ENCODE peak calls at places on chromosomes 4 and X, in six cellular contexts. One of them, this sample, is unnamed.

GRCh38 chr4:68984947-68985346 is 33.3 kb upstream of the UGT2A3 start:
- DNase-seq in colonic mucosa: no peak
- DNase-seq in neural progenitor cell: no peak
- DNase-seq in right lobe of liver: no peak
- DNase-seq in caudate nucleus: no peak
- DNase-seq in lower lobe of right lung: no peak
- DNase-seq in this sample: no peak

GRCh38 chr4:84582988-84583870 is at the start of gene CDS1:
- DNase-seq in colonic mucosa: peak; percentile 80
- DNase-seq in neural progenitor cell: peak; percentile 65
- DNase-seq in right lobe of liver: peak; percentile 65
- DNase-seq in caudate nucleus: peak; percentile 60
- DNase-seq in lower lobe of right lung: peak; percentile 89
- DNase-seq in this sample: no peak

GRCh38 chrX:40646489-40647306 is 663 bp downstream of the CXorf38 start:
- DNase-seq in colonic mucosa: peak; percentile 62
- DNase-seq in neural progenitor cell: peak; percentile 33
- DNase-seq in right lobe of liver: peak; percentile 80
- DNase-seq in caudate nucleus: no peak
- DNase-seq in lower lobe of right lung: peak; percentile 66
- DNase-seq in this sample: no peak

GRCh38 chrX:15464704-15465103 is 28.4 kb downstream of the PIR start:
- DNase-seq in colonic mucosa: no peak
- DNase-seq in neural progenitor cell: no peak
- DNase-seq in right lobe of liver: no peak
- DNase-seq in caudate nucleus: no peak
- DNase-seq in lower lobe of right lung: no peak
- DNase-seq in this sample: no peak

GRCh38 chrX:80876877-80877276 is 67.2 kb upstream of the BRWD3 start:
- DNase-seq in colonic mucosa: no peak
- DNase-seq in neural progenitor cell: peak; percentile 11
- DNase-seq in right lobe of liver: no peak
- DNase-seq in caudate nucleus: no peak
- DNase-seq in lower lobe of right lung: no peak
- DNase-seq in this sample: no peak

GRCh38 chr4:100486496-100486895 is 31.3 kb downstream of the EMCN start:
- DNase-seq in colonic mucosa: no peak
- DNase-seq in neural progenitor cell: no peak
- DNase-seq in right lobe of liver: no peak
- DNase-seq in caudate nucleus: no peak
- DNase-seq in lower lobe of right lung: no peak
- DNase-seq in this sample: no peak

GRCh38 chrX:46959985-46960700 is 47.9 kb downstream of the JADE3 start:
- DNase-seq in colonic mucosa: no peak
- DNase-seq in neural progenitor cell: no peak
- DNase-seq in right lobe of liver: no peak
- DNase-seq in caudate nucleus: no peak
- DNase-seq in lower lobe of right lung: no peak
- DNase-seq in this sample: no peak

GRCh38 chr4:60579335-60579734 is 620.8 kb upstream of the ADGRL3 start:
- DNase-seq in colonic mucosa: no peak
- DNase-seq in neural progenitor cell: no peak
- DNase-seq in right lobe of liver: no peak
- DNase-seq in caudate nucleus: no peak
- DNase-seq in lower lobe of right lung: no peak
- DNase-seq in this sample: peak; percentile 24

GRCh38 chr4:103012594-103012993 is 6.9 kb downstream of the SLC9B1 start:
- DNase-seq in colonic mucosa: no peak
- DNase-seq in neural progenitor cell: no peak
- DNase-seq in right lobe of liver: no peak
- DNase-seq in caudate nucleus: no peak
- DNase-seq in lower lobe of right lung: no peak
- DNase-seq in this sample: no peak

GRCh38 chr4:34037280-34037679 is 2207.0 kb downstream of the ARAP2 start:
- DNase-seq in colonic mucosa: no peak
- DNase-seq in neural progenitor cell: no peak
- DNase-seq in right lobe of liver: no peak
- DNase-seq in caudate nucleus: no peak
- DNase-seq in lower lobe of right lung: no peak
- DNase-seq in this sample: no peak

GRCh38 chr4:74474345-74475099 is 29.6 kb downstream of the AREG start:
- DNase-seq in colonic mucosa: peak; percentile 22
- DNase-seq in neural progenitor cell: no peak
- DNase-seq in right lobe of liver: no peak
- DNase-seq in caudate nucleus: no peak
- DNase-seq in lower lobe of right lung: no peak
- DNase-seq in this sample: no peak

GRCh38 chr4:31674313-31674947 is 954.3 kb downstream of the PCDH7 start:
- DNase-seq in colonic mucosa: no peak
- DNase-seq in neural progenitor cell: peak; percentile 30
- DNase-seq in right lobe of liver: no peak
- DNase-seq in caudate nucleus: no peak
- DNase-seq in lower lobe of right lung: no peak
- DNase-seq in this sample: no peak

GRCh38 chr4:6470502-6471302 is 1.7 kb downstream of the PPP2R2C start:
- DNase-seq in colonic mucosa: peak; percentile 26
- DNase-seq in neural progenitor cell: peak; percentile 66
- DNase-seq in right lobe of liver: no peak
- DNase-seq in caudate nucleus: no peak
- DNase-seq in lower lobe of right lung: no peak
- DNase-seq in this sample: no peak

GRCh38 chr4:6990661-6991060 is 52.5 kb upstream of the TADA2B start:
- DNase-seq in colonic mucosa: no peak
- DNase-seq in neural progenitor cell: no peak
- DNase-seq in right lobe of liver: no peak
- DNase-seq in caudate nucleus: no peak
- DNase-seq in lower lobe of right lung: no peak
- DNase-seq in this sample: no peak

GRCh38 chr4:147318581-147318980 is 162.3 kb upstream of the EDNRA start:
- DNase-seq in colonic mucosa: no peak
- DNase-seq in neural progenitor cell: no peak
- DNase-seq in right lobe of liver: no peak
- DNase-seq in caudate nucleus: no peak
- DNase-seq in lower lobe of right lung: no peak
- DNase-seq in this sample: no peak

GRCh38 chrX:150361070-150361776 is 1.9 kb upstream of the MAMLD1 start:
- DNase-seq in colonic mucosa: no peak
- DNase-seq in neural progenitor cell: peak; percentile 49
- DNase-seq in right lobe of liver: peak; percentile 57
- DNase-seq in caudate nucleus: no peak
- DNase-seq in lower lobe of right lung: peak; percentile 38
- DNase-seq in this sample: no peak

GRCh38 chr4:107094332-107094731 is 58.2 kb upstream of the DKK2 start:
- DNase-seq in colonic mucosa: no peak
- DNase-seq in neural progenitor cell: no peak
- DNase-seq in right lobe of liver: no peak
- DNase-seq in caudate nucleus: no peak
- DNase-seq in lower lobe of right lung: no peak
- DNase-seq in this sample: no peak

GRCh38 chrX:100410083-100410590 is at the start of gene PCDH19:
- DNase-seq in colonic mucosa: peak; percentile 62
- DNase-seq in neural progenitor cell: peak; percentile 89
- DNase-seq in right lobe of liver: peak; percentile 59
- DNase-seq in caudate nucleus: peak; percentile 0
- DNase-seq in lower lobe of right lung: peak; percentile 52
- DNase-seq in this sample: no peak

GRCh38 chr4:176788971-176789370 is 3.8 kb downstream of the VEGFC start:
- DNase-seq in colonic mucosa: no peak
- DNase-seq in neural progenitor cell: no peak
- DNase-seq in right lobe of liver: no peak
- DNase-seq in caudate nucleus: no peak
- DNase-seq in lower lobe of right lung: no peak
- DNase-seq in this sample: no peak

GRCh38 chr4:81237791-81238190 is 22.8 kb upstream of the PRKG2 start:
- DNase-seq in colonic mucosa: no peak
- DNase-seq in neural progenitor cell: no peak
- DNase-seq in right lobe of liver: no peak
- DNase-seq in caudate nucleus: no peak
- DNase-seq in lower lobe of right lung: no peak
- DNase-seq in this sample: no peak

GRCh38 chrX:40099046-40099968 is 1.5 kb upstream of the BCOR start:
- DNase-seq in colonic mucosa: peak; percentile 57
- DNase-seq in neural progenitor cell: peak; percentile 59
- DNase-seq in right lobe of liver: peak; percentile 68
- DNase-seq in caudate nucleus: no peak
- DNase-seq in lower lobe of right lung: peak; percentile 57
- DNase-seq in this sample: no peak

GRCh38 chrX:11886745-11887144 is 128.7 kb downstream of the MSL3 start:
- DNase-seq in colonic mucosa: no peak
- DNase-seq in neural progenitor cell: no peak
- DNase-seq in right lobe of liver: no peak
- DNase-seq in caudate nucleus: no peak
- DNase-seq in lower lobe of right lung: no peak
- DNase-seq in this sample: no peak

GRCh38 chr4:156571146-156571545 is 400.5 kb downstream of the PDGFC start:
- DNase-seq in colonic mucosa: no peak
- DNase-seq in neural progenitor cell: no peak
- DNase-seq in right lobe of liver: no peak
- DNase-seq in caudate nucleus: no peak
- DNase-seq in lower lobe of right lung: no peak
- DNase-seq in this sample: no peak

GRCh38 chr4:152064753-152065152 is 303.9 kb upstream of the GATB start:
- DNase-seq in colonic mucosa: no peak
- DNase-seq in neural progenitor cell: no peak
- DNase-seq in right lobe of liver: no peak
- DNase-seq in caudate nucleus: no peak
- DNase-seq in lower lobe of right lung: no peak
- DNase-seq in this sample: no peak

GRCh38 chr4:105417624-105418023 is 56.2 kb downstream of the PPA2 start:
- DNase-seq in colonic mucosa: no peak
- DNase-seq in neural progenitor cell: no peak
- DNase-seq in right lobe of liver: no peak
- DNase-seq in caudate nucleus: no peak
- DNase-seq in lower lobe of right lung: no peak
- DNase-seq in this sample: no peak

GRCh38 chr4:3676907-3677495 is 89.2 kb upstream of the ADRA2C start:
- DNase-seq in colonic mucosa: no peak
- DNase-seq in neural progenitor cell: no peak
- DNase-seq in right lobe of liver: no peak
- DNase-seq in caudate nucleus: no peak
- DNase-seq in lower lobe of right lung: peak; percentile 37
- DNase-seq in this sample: no peak

GRCh38 chr4:104490770-104491395 is 3.8 kb downstream of the CXXC4 start:
- DNase-seq in colonic mucosa: peak; percentile 69
- DNase-seq in neural progenitor cell: peak; percentile 80
- DNase-seq in right lobe of liver: peak; percentile 76
- DNase-seq in caudate nucleus: peak; percentile 70
- DNase-seq in lower lobe of right lung: peak; percentile 80
- DNase-seq in this sample: no peak

GRCh38 chr4:140645196-140645595 is 76.4 kb upstream of the UCP1 start:
- DNase-seq in colonic mucosa: no peak
- DNase-seq in neural progenitor cell: no peak
- DNase-seq in right lobe of liver: no peak
- DNase-seq in caudate nucleus: no peak
- DNase-seq in lower lobe of right lung: no peak
- DNase-seq in this sample: no peak

GRCh38 chrX:13906103-13906502 is 89.2 kb upstream of the GPM6B start:
- DNase-seq in colonic mucosa: no peak
- DNase-seq in neural progenitor cell: peak; percentile 12
- DNase-seq in right lobe of liver: no peak
- DNase-seq in caudate nucleus: peak; percentile 11
- DNase-seq in lower lobe of right lung: no peak
- DNase-seq in this sample: no peak

DNA sequence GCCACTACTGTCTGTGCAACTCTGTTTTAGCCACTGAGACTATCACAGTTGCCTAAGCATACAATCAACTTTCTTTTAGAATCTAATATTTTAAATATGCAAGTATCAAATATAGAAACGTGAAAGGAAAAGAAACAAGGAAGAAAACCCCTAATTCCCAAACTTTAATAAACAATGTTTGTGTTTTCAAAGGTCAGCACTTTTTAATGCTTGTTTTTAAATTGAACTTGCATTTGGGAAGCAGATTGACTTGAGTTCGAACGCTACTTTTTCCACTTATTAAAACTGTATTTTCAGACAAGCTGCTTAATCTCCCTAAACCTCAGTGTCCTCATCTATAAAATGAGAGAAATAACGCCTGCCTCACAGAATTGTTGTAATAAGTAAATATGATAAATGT is 185.8 kb upstream of the GPC4 start:
- DNase-seq in colonic mucosa: no peak
- DNase-seq in neural progenitor cell: no peak
- DNase-seq in right lobe of liver: no peak
- DNase-seq in caudate nucleus: no peak
- DNase-seq in lower lobe of right lung: no peak
- DNase-seq in this sample: no peak
- H3K27ac ChIP-seq in colonic mucosa: no peak overlapping the region
- H3K27ac ChIP-seq in neural progenitor cell: no peak overlapping the region
- H3K27ac ChIP-seq in right lobe of liver: no peak overlapping the region
- H3K27ac ChIP-seq in caudate nucleus: no peak overlapping the region
- H3K27ac ChIP-seq in lower lobe of right lung: no peak overlapping the region
- H3K27ac ChIP-seq in this sample: no peak overlapping the region

GRCh38 chrX:134798472-134798871 is 140.2 kb upstream of the PLAC1 start:
- DNase-seq in colonic mucosa: no peak
- DNase-seq in neural progenitor cell: no peak
- DNase-seq in right lobe of liver: no peak
- DNase-seq in caudate nucleus: no peak
- DNase-seq in lower lobe of right lung: no peak
- DNase-seq in this sample: no peak
- H3K27ac ChIP-seq in colonic mucosa: no peak overlapping the region
- H3K27ac ChIP-seq in neural progenitor cell: no peak overlapping the region
- H3K27ac ChIP-seq in right lobe of liver: no peak overlapping the region
- H3K27ac ChIP-seq in caudate nucleus: no peak overlapping the region
- H3K27ac ChIP-seq in lower lobe of right lung: no peak overlapping the region
- H3K27ac ChIP-seq in this sample: no peak overlapping the region

DNA sequence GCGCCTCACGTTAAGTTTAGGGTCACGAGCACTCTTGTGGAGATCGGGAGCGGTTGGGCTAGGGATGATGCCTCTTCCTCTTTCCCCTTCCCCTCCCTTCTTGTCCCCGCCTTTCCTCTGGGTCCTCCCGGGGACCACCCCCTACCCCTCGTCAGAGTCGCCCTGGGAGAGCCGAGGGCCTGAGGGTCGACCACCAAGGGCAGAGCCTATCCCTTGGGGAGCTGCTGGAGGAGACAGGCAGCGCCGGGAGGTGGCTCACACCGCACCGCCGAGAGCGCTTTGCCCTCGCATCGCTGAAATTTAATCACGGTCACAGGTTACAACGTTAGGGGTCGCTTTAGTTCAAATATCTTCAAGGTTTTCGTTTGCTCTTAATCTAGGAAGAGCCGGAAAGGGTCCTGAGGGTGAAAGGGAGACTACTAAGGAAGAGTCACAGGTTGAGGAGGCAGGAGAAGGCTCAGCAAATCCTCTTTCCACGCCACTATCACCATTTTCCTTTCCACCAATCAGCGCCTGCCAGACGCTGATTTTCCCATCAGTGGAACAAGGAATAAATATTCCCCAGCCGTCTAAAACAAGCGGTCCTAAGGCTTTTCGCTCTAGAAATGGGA is 529 bp upstream of the SNCA start:
- DNase-seq in colonic mucosa: peak; percentile 20
- DNase-seq in neural progenitor cell: peak; percentile 72
- DNase-seq in right lobe of liver: no peak
- DNase-seq in caudate nucleus: peak; percentile 70
- DNase-seq in lower lobe of right lung: no peak
- DNase-seq in this sample: no peak
- H3K27ac ChIP-seq in colonic mucosa: no peak overlapping the region
- H3K27ac ChIP-seq in neural progenitor cell: no peak overlapping the region
- H3K27ac ChIP-seq in right lobe of liver: no peak overlapping the region
- H3K27ac ChIP-seq in caudate nucleus: peak overlapping the region; percentile 89
- H3K27ac ChIP-seq in lower lobe of right lung: peak overlapping the region; percentile 41
- H3K27ac ChIP-seq in this sample: peak overlapping the region; percentile 36

GRCh38 chr4:186839122-186840037 is 115.7 kb upstream of the FAT1 start:
- DNase-seq in colonic mucosa: no peak
- DNase-seq in neural progenitor cell: no peak
- DNase-seq in right lobe of liver: no peak
- DNase-seq in caudate nucleus: no peak
- DNase-seq in lower lobe of right lung: no peak
- DNase-seq in this sample: no peak
- H3K27ac ChIP-seq in colonic mucosa: peak overlapping the region; percentile 28
- H3K27ac ChIP-seq in neural progenitor cell: no peak overlapping the region
- H3K27ac ChIP-seq in right lobe of liver: no peak overlapping the region
- H3K27ac ChIP-seq in caudate nucleus: no peak overlapping the region
- H3K27ac ChIP-seq in lower lobe of right lung: peak overlapping the region; percentile 60
- H3K27ac ChIP-seq in this sample: no peak overlapping the region

This sample was measured in epithelial cell of prostate.